ENCODE peak calls at places on chromosomes 16 and 17, in five cellular contexts. One of them, this sample, is unnamed.

GRCh38 chr17:62790554-62790953 is 17.6 kb downstream of the MARCHF10 start:
- DNase-seq in neural crest cell: no peak
- DNase-seq in AG04450: no peak
- DNase-seq in heart right ventricle: no peak
- DNase-seq in left ventricle myocardium inferior: no peak
- DNase-seq in this sample: peak

GRCh38 chr16:75247249-75247648 is 4.2 kb downstream of the BCAR1 start:
- DNase-seq in neural crest cell: no peak
- DNase-seq in AG04450: no peak
- DNase-seq in heart right ventricle: peak
- DNase-seq in left ventricle myocardium inferior: peak
- DNase-seq in this sample: no peak

GRCh38 chr17:7833011-7833794 is 814 bp upstream of the KDM6B start:
- DNase-seq in neural crest cell: no peak
- DNase-seq in AG04450: no peak
- DNase-seq in heart right ventricle: no peak
- DNase-seq in left ventricle myocardium inferior: no peak
- DNase-seq in this sample: no peak

GRCh38 chr16:38941-39892 is 14.2 kb downstream of the POLR3K start:
- DNase-seq in neural crest cell: no peak
- DNase-seq in AG04450: no peak
- DNase-seq in heart right ventricle: no peak
- DNase-seq in left ventricle myocardium inferior: no peak
- DNase-seq in this sample: no peak

GRCh38 chr16:67462279-67462655 is 18.7 kb downstream of the ATP6V0D1 start:
- DNase-seq in neural crest cell: no peak
- DNase-seq in AG04450: no peak
- DNase-seq in heart right ventricle: no peak
- DNase-seq in left ventricle myocardium inferior: no peak
- DNase-seq in this sample: no peak

GRCh38 chr17:17983376-17983775 is 10.7 kb downstream of the DRC3 start:
- DNase-seq in neural crest cell: no peak
- DNase-seq in AG04450: no peak
- DNase-seq in heart right ventricle: no peak
- DNase-seq in left ventricle myocardium inferior: no peak
- DNase-seq in this sample: no peak

GRCh38 chr17:13601317-13601775 is 383 bp downstream of the HS3ST3A1 start:
- DNase-seq in neural crest cell: no peak
- DNase-seq in AG04450: no peak
- DNase-seq in heart right ventricle: peak
- DNase-seq in left ventricle myocardium inferior: no peak
- DNase-seq in this sample: no peak

GRCh38 chr17:65173284-65173793 is 36.2 kb downstream of the RGS9 start:
- DNase-seq in neural crest cell: no peak
- DNase-seq in AG04450: no peak
- DNase-seq in heart right ventricle: peak
- DNase-seq in left ventricle myocardium inferior: no peak
- DNase-seq in this sample: no peak

GRCh38 chr16:53085539-53086450 is 31.0 kb downstream of the CHD9 start:
- DNase-seq in neural crest cell: no peak
- DNase-seq in AG04450: no peak
- DNase-seq in heart right ventricle: no peak
- DNase-seq in left ventricle myocardium inferior: no peak
- DNase-seq in this sample: no peak

GRCh38 chr16:30951785-30952184 is 2.9 kb downstream of the ORAI3 start:
- DNase-seq in neural crest cell: no peak
- DNase-seq in AG04450: no peak
- DNase-seq in heart right ventricle: peak
- DNase-seq in left ventricle myocardium inferior: peak
- DNase-seq in this sample: no peak

GRCh38 chr17:36686123-36686669 is 84.8 kb downstream of the MRM1 start:
- DNase-seq in neural crest cell: no peak
- DNase-seq in AG04450: no peak
- DNase-seq in heart right ventricle: no peak
- DNase-seq in left ventricle myocardium inferior: no peak
- DNase-seq in this sample: no peak

GRCh38 chr16:4746991-4747574 is 12.7 kb downstream of the DNAAF8 start:
- DNase-seq in neural crest cell: no peak
- DNase-seq in AG04450: no peak
- DNase-seq in heart right ventricle: no peak
- DNase-seq in left ventricle myocardium inferior: no peak
- DNase-seq in this sample: no peak

GRCh38 chr16:67241008-67241900 is 6.0 kb downstream of the FHOD1 start:
- DNase-seq in neural crest cell: no peak
- DNase-seq in AG04450: peak
- DNase-seq in heart right ventricle: peak
- DNase-seq in left ventricle myocardium inferior: peak
- DNase-seq in this sample: no peak

GRCh38 chr16:12406158-12406557 is 397.5 kb downstream of the CPPED1 start:
- DNase-seq in neural crest cell: no peak
- DNase-seq in AG04450: no peak
- DNase-seq in heart right ventricle: no peak
- DNase-seq in left ventricle myocardium inferior: no peak
- DNase-seq in this sample: no peak

GRCh38 chr16:19281246-19281645 is 4.3 kb upstream of the CLEC19A start:
- DNase-seq in neural crest cell: no peak
- DNase-seq in AG04450: no peak
- DNase-seq in heart right ventricle: no peak
- DNase-seq in left ventricle myocardium inferior: no peak
- DNase-seq in this sample: no peak

GRCh38 chr17:80901319-80901718 is 90.3 kb upstream of the CHMP6 start:
- DNase-seq in neural crest cell: no peak
- DNase-seq in AG04450: no peak
- DNase-seq in heart right ventricle: no peak
- DNase-seq in left ventricle myocardium inferior: no peak
- DNase-seq in this sample: no peak

GRCh38 chr16:65689726-65690125 is 567.9 kb upstream of the CDH11 start:
- DNase-seq in neural crest cell: no peak
- DNase-seq in AG04450: no peak
- DNase-seq in heart right ventricle: no peak
- DNase-seq in left ventricle myocardium inferior: no peak
- DNase-seq in this sample: no peak

GRCh38 chr17:19703776-19704371 is 12.5 kb downstream of the SLC47A2 start:
- DNase-seq in neural crest cell: no peak
- DNase-seq in AG04450: no peak
- DNase-seq in heart right ventricle: no peak
- DNase-seq in left ventricle myocardium inferior: no peak
- DNase-seq in this sample: no peak

GRCh38 chr16:50602531-50603205 is 54.5 kb downstream of the NKD1 start:
- DNase-seq in neural crest cell: no peak
- DNase-seq in AG04450: no peak
- DNase-seq in heart right ventricle: no peak
- DNase-seq in left ventricle myocardium inferior: no peak
- DNase-seq in this sample: no peak

GRCh38 chr16:79691001-79691400 is 90.5 kb upstream of the MAF start:
- DNase-seq in neural crest cell: no peak
- DNase-seq in AG04450: no peak
- DNase-seq in heart right ventricle: no peak
- DNase-seq in left ventricle myocardium inferior: no peak
- DNase-seq in this sample: no peak

GRCh38 chr17:14886200-14886739 is 378.9 kb downstream of the PMP22 start:
- DNase-seq in neural crest cell: no peak
- DNase-seq in AG04450: no peak
- DNase-seq in heart right ventricle: no peak
- DNase-seq in left ventricle myocardium inferior: no peak
- DNase-seq in this sample: no peak

GRCh38 chr17:77146882-77147281 is 6.1 kb downstream of the SEC14L1 start:
- DNase-seq in neural crest cell: no peak
- DNase-seq in AG04450: no peak
- DNase-seq in heart right ventricle: peak
- DNase-seq in left ventricle myocardium inferior: no peak
- DNase-seq in this sample: no peak
- TF ChIP-seq CTCF in neural crest cell: no peak
- TF ChIP-seq CTCF in AG04450: no peak
- TF ChIP-seq CTCF in heart right ventricle: no peak
- TF ChIP-seq CTCF in left ventricle myocardium inferior: peak
- TF ChIP-seq CTCF in this sample: no peak

GRCh38 chr16:71727545-71728324 is 3.2 kb upstream of the PHLPP2 start:
- DNase-seq in neural crest cell: no peak
- DNase-seq in AG04450: no peak
- DNase-seq in heart right ventricle: no peak
- DNase-seq in left ventricle myocardium inferior: no peak
- DNase-seq in this sample: no peak
- TF ChIP-seq CTCF in neural crest cell: no peak
- TF ChIP-seq CTCF in AG04450: no peak
- TF ChIP-seq CTCF in heart right ventricle: no peak
- TF ChIP-seq CTCF in left ventricle myocardium inferior: no peak
- TF ChIP-seq CTCF in this sample: no peak

GRCh38 chr17:1438593-1439083 is 17.4 kb downstream of the CRK start:
- DNase-seq in neural crest cell: no peak
- DNase-seq in AG04450: peak
- DNase-seq in heart right ventricle: no peak
- DNase-seq in left ventricle myocardium inferior: no peak
- DNase-seq in this sample: no peak
- TF ChIP-seq CTCF in neural crest cell: no peak
- TF ChIP-seq CTCF in AG04450: no peak
- TF ChIP-seq CTCF in heart right ventricle: no peak
- TF ChIP-seq CTCF in left ventricle myocardium inferior: no peak
- TF ChIP-seq CTCF in this sample: no peak

GRCh38 chr16:2150418-2151187 is 2.2 kb downstream of the RAB26 start:
- DNase-seq in neural crest cell: no peak
- DNase-seq in AG04450: no peak
- DNase-seq in heart right ventricle: no peak
- DNase-seq in left ventricle myocardium inferior: no peak
- DNase-seq in this sample: no peak

GRCh38 chr16:2155091-2156024 is at the start of gene TRAF7:
- DNase-seq in neural crest cell: peak
- DNase-seq in AG04450: peak
- DNase-seq in heart right ventricle: peak
- DNase-seq in left ventricle myocardium inferior: peak
- DNase-seq in this sample: peak

GRCh38 chr16:2154533-2155090 is 970 bp upstream of the TRAF7 start:
- DNase-seq in neural crest cell: no peak
- DNase-seq in AG04450: no peak
- DNase-seq in heart right ventricle: no peak
- DNase-seq in left ventricle myocardium inferior: no peak
- DNase-seq in this sample: peak

GRCh38 chr16:2151188-2152091 is 3.0 kb downstream of the RAB26 start:
- DNase-seq in neural crest cell: no peak
- DNase-seq in AG04450: no peak
- DNase-seq in heart right ventricle: no peak
- DNase-seq in left ventricle myocardium inferior: no peak
- DNase-seq in this sample: no peak

GRCh38 chr16:2152695-2153506 is 2.7 kb upstream of the TRAF7 start:
- DNase-seq in neural crest cell: no peak
- DNase-seq in AG04450: no peak
- DNase-seq in heart right ventricle: no peak
- DNase-seq in left ventricle myocardium inferior: no peak
- DNase-seq in this sample: no peak
- TF ChIP-seq CTCF in neural crest cell: no peak
- TF ChIP-seq CTCF in AG04450: no peak
- TF ChIP-seq CTCF in heart right ventricle: no peak
- TF ChIP-seq CTCF in left ventricle myocardium inferior: no peak
- TF ChIP-seq CTCF in this sample: no peak